ENCODE peak calls at places on chromosomes 4 and X, in six cellular contexts. Y is DMS53; N is CD4-positive, CD25-positive, alpha-beta regulatory T cell; C is brain microvascular endothelial cell; U is activated naive CD4-positive, alpha-beta T cell treated with anti-CD3 and anti-CD28 coated beads, Interleukin-2, amount 50 U/mL, for 16 hours; B is neural crest cell. Q is an unnamed sample.

GRCh38 chrX:3697701-3698279 is 15.7 kb downstream of the PRKX start:
- DNase-seq in Y (no peak), N (no peak), C (peak), U (no peak), B (peak), Q (peak)

GRCh38 chrX:1249101-1249887 is 19.3 kb upstream of the CSF2RA start:
- DNase-seq in Y (no peak), N (no peak), C (peak), U (peak), B (peak), Q (peak)

GRCh38 chrX:1442016-1442665 is 10.6 kb downstream of the ASMTL start:
- DNase-seq in Y (no peak), N (no peak), C (no peak), U (no peak), B (no peak), Q (no peak)

GRCh38 chr4:102572452-102572851 is 71.3 kb downstream of the NFKB1 start:
- DNase-seq in Y (no peak), N (no peak), C (no peak), U (no peak), B (no peak), Q (no peak)

GRCh38 chrX:98068210-98068609 is 1184.5 kb downstream of the RPA4 start:
- DNase-seq in Y (peak), N (no peak), C (no peak), U (no peak), B (no peak), Q (no peak)

GRCh38 chr4:130632731-130633604 is 1537.0 kb downstream of the C4orf33 start:
- DNase-seq in Y (no peak), N (no peak), C (peak), U (no peak), B (no peak), Q (peak)

GRCh38 chr4:4640692-4641091 is 98.8 kb upstream of the STX18 start:
- DNase-seq in Y (no peak), N (no peak), C (no peak), U (no peak), B (peak), Q (no peak)

GRCh38 chrX:122220644-122221373 is 963.3 kb upstream of the GRIA3 start:
- DNase-seq in Y (no peak), N (no peak), C (no peak), U (no peak), B (no peak), Q (no peak)

GRCh38 chr4:96355414-96355813 is 515.5 kb downstream of the PDHA2 start:
- DNase-seq in Y (no peak), N (no peak), C (no peak), U (no peak), B (no peak), Q (no peak)

GRCh38 chrX:109773374-109773773 is 40.3 kb upstream of the ACSL4 start:
- DNase-seq in Y (no peak), N (no peak), C (no peak), U (no peak), B (no peak), Q (no peak)

Q was measured in Daoy.